ENCODE peak calls at places on chromosomes 7 and 10, in four cellular contexts. W is GM12878, S is choroid plexus epithelial cell, D is AG04450. L is an unnamed sample.

GRCh38 chr10:4763960-4764428 is 62.0 kb upstream of the AKR1E2 start:
- DNase-seq in W (no peak), S (peak), D (peak), L (no peak)

GRCh38 chr10:121783782-121784372 is 144.0 kb downstream of the ATE1 start:
- DNase-seq in W (no peak), S (no peak), D (no peak), L (no peak)

GRCh38 chr10:32000937-32001336 is 55.3 kb downstream of the KIF5B start:
- DNase-seq in W (no peak), S (peak), D (no peak), L (no peak)

GRCh38 chr7:102064361-102065025 is 222.2 kb upstream of the SH2B2 start:
- DNase-seq in W (no peak), S (peak), D (no peak), L (no peak)

GRCh38 chr7:100728196-100728595 is 5.2 kb upstream of the ZAN start:
- DNase-seq in W (no peak), S (no peak), D (no peak), L (peak)

GRCh38 chr10:118722694-118723093 is 32.1 kb downstream of the CACUL1 start:
- DNase-seq in W (no peak), S (no peak), D (no peak), L (no peak)

GRCh38 chr7:116173051-116174028 is 37.0 kb upstream of the TES start:
- DNase-seq in W (no peak), S (peak), D (peak), L (peak)

GRCh38 chr7:128247640-128248194 is 6.6 kb downstream of the LEP start:
- DNase-seq in W (no peak), S (peak), D (no peak), L (no peak)

GRCh38 chr10:105063796-105064195 is 422.7 kb downstream of the SORCS3 start:
- DNase-seq in W (no peak), S (peak), D (no peak), L (peak)

GRCh38 chr7:6636741-6637543 is at the start of gene ZNF316:
- DNase-seq in W (no peak), S (peak), D (no peak), L (peak)

GRCh38 chr7:143900230-143900766 is 1.7 kb downstream of the TCAF1 start:
- DNase-seq in W (no peak), S (peak), D (no peak), L (no peak)

GRCh38 chr7:135597926-135598305 is 40.2 kb downstream of the NUP205 start:
- DNase-seq in W (no peak), S (peak), D (no peak), L (no peak)

GRCh38 chr10:17506390-17506789 is 52.0 kb upstream of the ST8SIA6 start:
- DNase-seq in W (no peak), S (no peak), D (no peak), L (no peak)

GRCh38 chr10:113053881-113054280 is 103.8 kb downstream of the TCF7L2 start:
- DNase-seq in W (no peak), S (peak), D (no peak), L (no peak)

GRCh38 chr10:16386855-16387254 is 50.0 kb upstream of the PTER start:
- DNase-seq in W (no peak), S (no peak), D (no peak), L (no peak)

GRCh38 chr7:111697771-111698170 is 135.5 kb upstream of the IMMP2L start:
- DNase-seq in W (no peak), S (no peak), D (no peak), L (no peak)

GRCh38 chr7:1129431-1129830 is 30.6 kb downstream of the ZFAND2A start:
- DNase-seq in W (no peak), S (no peak), D (no peak), L (no peak)

GRCh38 chr7:157339777-157340677 is 3.2 kb downstream of the DNAJB6 start:
- DNase-seq in W (no peak), S (peak), D (no peak), L (peak)

GRCh38 chr7:98056580-98056979 is 50.1 kb upstream of the LMTK2 start:
- DNase-seq in W (no peak), S (no peak), D (no peak), L (no peak)

GRCh38 chr7:77855371-77856083 is 57.0 kb downstream of the PHTF2 start:
- DNase-seq in W (no peak), S (peak), D (no peak), L (no peak)

GRCh38 chr10:70132098-70133029 is at the start of gene AIFM2:
- DNase-seq in W (no peak), S (peak), D (no peak), L (peak)

GRCh38 chr10:79399242-79399831 is 46.1 kb downstream of the ZCCHC24 start:
- DNase-seq in W (no peak), S (peak), D (peak), L (no peak)

GRCh38 chr10:97788552-97789442 is 17.0 kb upstream of the SFRP5 start:
- DNase-seq in W (no peak), S (peak), D (no peak), L (no peak)

GRCh38 chr10:130884456-130884855 is 427.1 kb downstream of the TCERG1L start:
- DNase-seq in W (no peak), S (no peak), D (no peak), L (no peak)

GRCh38 chr10:101047961-101048892 is 13.6 kb upstream of the KAZALD1 start:
- DNase-seq in W (no peak), S (no peak), D (no peak), L (no peak)

GRCh38 chr10:92544296-92544695 is 29.6 kb downstream of the IDE start:
- DNase-seq in W (peak), S (peak), D (no peak), L (peak)

GRCh38 chr10:84176351-84176750 is 2.8 kb downstream of the GPR15LG start:
- DNase-seq in W (no peak), S (no peak), D (no peak), L (no peak)

GRCh38 chr7:157543276-157543675 is 206.5 kb downstream of the DNAJB6 start:
- DNase-seq in W (no peak), S (no peak), D (no peak), L (no peak)

GRCh38 chr7:156768698-156769472 is 124.1 kb downstream of the LMBR1 start:
- DNase-seq in W (no peak), S (no peak), D (no peak), L (peak)

GRCh38 chr7:768881-769504 is 41.9 kb upstream of the PRKAR1B start:
- DNase-seq in W (no peak), S (no peak), D (no peak), L (no peak)

GRCh38 chr7:12870219-12870618 is 182.8 kb downstream of the ARL4A start:
- DNase-seq in W (no peak), S (no peak), D (no peak), L (no peak)

GRCh38 chr7:69177326-69177897 is 420.9 kb upstream of the AUTS2 start:
- DNase-seq in W (no peak), S (no peak), D (no peak), L (no peak)

GRCh38 chr10:60629332-60629731 is 148.9 kb upstream of the CDK1 start:
- DNase-seq in W (no peak), S (no peak), D (no peak), L (no peak)

GRCh38 chr7:88358881-88359280 is 52.2 kb upstream of the STEAP4 start:
- DNase-seq in W (no peak), S (no peak), D (no peak), L (no peak)

DNA sequence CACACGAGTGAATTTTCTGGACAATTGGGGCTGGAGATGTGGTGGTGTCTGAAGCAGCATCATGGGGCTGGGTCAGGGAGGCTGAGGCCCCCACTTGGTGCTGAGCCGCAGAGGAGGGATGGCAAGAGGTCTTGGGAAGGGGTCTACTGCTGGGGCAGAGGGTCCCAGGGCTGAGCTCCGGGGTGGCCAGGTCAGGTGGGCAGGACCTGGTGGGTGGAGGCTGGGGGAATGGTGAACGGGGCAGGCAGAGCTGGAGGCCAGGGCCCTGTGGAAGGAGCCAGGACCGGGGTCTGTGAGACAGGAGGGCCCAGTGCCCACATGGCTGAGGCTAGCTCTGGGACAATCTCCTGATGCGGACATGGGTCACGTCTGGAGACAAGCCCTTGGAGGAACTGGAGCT is 20.4 kb upstream of the LFNG start:
- DNase-seq in W (no peak), S (no peak), D (no peak), L (no peak)
- TF ChIP-seq CTCF in W (no peak), S (no peak), D (no peak), L (no peak)

GRCh38 chr7:142131439-142131838 is 19.9 kb downstream of the MGAM2 start:
- DNase-seq in W (no peak), S (no peak), D (no peak), L (no peak)
- H3K4me3 ChIP-seq in W (no peak), S (no peak), D (no peak), L (no peak)

DNA sequence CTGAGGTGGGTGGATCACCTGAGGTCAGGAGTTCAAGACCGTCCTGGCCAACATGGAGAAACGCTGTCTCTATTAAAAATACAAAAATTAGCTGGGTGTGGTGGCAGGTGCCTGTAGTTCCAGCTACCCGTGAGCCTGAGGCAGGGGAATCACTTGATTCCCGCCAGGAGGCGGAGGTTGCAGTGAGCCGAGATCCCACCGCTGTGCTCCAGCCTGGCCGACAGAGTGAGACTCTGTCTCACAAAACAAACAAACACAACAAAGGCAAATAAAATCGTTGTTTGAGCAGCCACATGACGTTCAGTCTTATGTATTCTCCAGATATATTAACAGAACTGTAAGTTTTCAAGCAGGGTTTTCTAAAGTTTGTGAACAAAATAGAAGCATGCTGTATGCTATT is 122.3 kb upstream of the PITRM1 start:
- DNase-seq in W (no peak), S (peak), D (no peak), L (no peak)
- TF ChIP-seq CTCF in W (no peak), S (peak), D (no peak), L (no peak)

DNA sequence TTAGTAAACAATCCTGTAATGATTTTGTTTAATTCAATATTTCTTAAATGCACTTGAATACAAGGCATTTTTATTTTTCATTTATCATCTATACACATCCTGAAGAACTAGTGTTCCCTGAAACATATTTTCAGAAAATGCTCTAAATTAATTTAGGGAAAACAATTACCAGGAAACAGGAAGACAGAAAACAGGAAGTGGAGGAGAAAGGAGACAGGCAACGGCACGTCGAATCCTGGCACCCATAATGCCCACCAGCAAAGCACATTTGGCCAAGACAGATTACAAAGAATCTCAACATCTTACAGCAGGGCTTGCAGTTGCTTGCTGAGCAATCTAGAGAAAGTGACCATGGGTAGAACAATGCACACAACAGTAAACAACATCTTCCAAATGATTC is 571.1 kb downstream of the GRID1 start:
- DNase-seq in W (no peak), S (no peak), D (no peak), L (no peak)
- H3K4me3 ChIP-seq in W (no peak), S (no peak), D (no peak), L (no peak)